ENCODE peak calls at places on chromosomes 12 and 14, in six cellular contexts. One of them, this sample, is unnamed. For H3K27me3 and H3K36me3, the result is how much of the 10 kb centered on the place peaks cover.

GRCh38 chr14:59055439-59056045 is 132.9 kb upstream of the DAAM1 start:
- DNase-seq in PC-9: no peak
- DNase-seq in GM23338: peak
- DNase-seq in GM23248: peak
- DNase-seq in HepG2: peak
- DNase-seq in breast epithelium: peak
- DNase-seq in this sample: no peak

GRCh38 chr14:70622111-70622712 is 19.5 kb upstream of the TTC9 start:
- DNase-seq in GM23338: peak
- DNase-seq in breast epithelium: no peak
- DNase-seq in GM23248: peak
- DNase-seq in PC-9: no peak
- DNase-seq in HepG2: peak
- DNase-seq in this sample: no peak

GRCh38 chr12:69933115-69933552 is 108.1 kb downstream of the MYRFL start:
- DNase-seq in breast epithelium: no peak
- DNase-seq in GM23248: no peak
- DNase-seq in PC-9: no peak
- DNase-seq in GM23338: peak
- DNase-seq in HepG2: no peak
- DNase-seq in this sample: no peak

GRCh38 chr14:96225745-96226151 is 21.1 kb downstream of the BDKRB2 start:
- DNase-seq in HepG2: peak
- DNase-seq in GM23338: peak
- DNase-seq in GM23248: peak
- DNase-seq in PC-9: peak
- DNase-seq in breast epithelium: no peak
- DNase-seq in this sample: peak

GRCh38 chr14:51552275-51552674 is 99.4 kb upstream of the FRMD6 start:
- DNase-seq in GM23338: peak
- DNase-seq in breast epithelium: no peak
- DNase-seq in HepG2: no peak
- DNase-seq in GM23248: no peak
- DNase-seq in PC-9: no peak
- DNase-seq in this sample: no peak

GRCh38 chr14:96086574-96087077 is 47.5 kb downstream of the C14orf132 start:
- DNase-seq in HepG2: no peak
- DNase-seq in GM23338: no peak
- DNase-seq in breast epithelium: no peak
- DNase-seq in PC-9: peak
- DNase-seq in GM23248: peak
- DNase-seq in this sample: no peak

GRCh38 chr12:24561882-24562760 is 386.8 kb downstream of the BCAT1 start:
- DNase-seq in breast epithelium: no peak
- DNase-seq in GM23338: peak
- DNase-seq in PC-9: no peak
- DNase-seq in HepG2: no peak
- DNase-seq in GM23248: peak
- DNase-seq in this sample: no peak

GRCh38 chr12:107429006-107429698 is 256.4 kb upstream of the PWP1 start:
- DNase-seq in breast epithelium: peak
- DNase-seq in GM23338: no peak
- DNase-seq in PC-9: peak
- DNase-seq in GM23248: no peak
- DNase-seq in HepG2: no peak
- DNase-seq in this sample: no peak

GRCh38 chr12:101599311-101599710 is 4.5 kb downstream of the MYBPC1 start:
- DNase-seq in PC-9: peak
- DNase-seq in HepG2: peak
- DNase-seq in GM23338: no peak
- DNase-seq in GM23248: no peak
- DNase-seq in breast epithelium: no peak
- DNase-seq in this sample: no peak

GRCh38 chr12:94813314-94813713 is 163.0 kb upstream of the TMCC3 start:
- DNase-seq in GM23338: peak
- DNase-seq in breast epithelium: no peak
- DNase-seq in HepG2: no peak
- DNase-seq in PC-9: no peak
- DNase-seq in GM23248: peak
- DNase-seq in this sample: no peak

GRCh38 chr12:39230086-39230485 is 212.8 kb downstream of the KIF21A start:
- DNase-seq in GM23338: no peak
- DNase-seq in PC-9: no peak
- DNase-seq in breast epithelium: no peak
- DNase-seq in GM23248: no peak
- DNase-seq in HepG2: no peak
- DNase-seq in this sample: no peak

GRCh38 chr14:52080171-52080800 is 11.4 kb upstream of the NID2 start:
- DNase-seq in GM23248: peak
- DNase-seq in breast epithelium: no peak
- DNase-seq in HepG2: no peak
- DNase-seq in PC-9: peak
- DNase-seq in GM23338: no peak
- DNase-seq in this sample: peak

GRCh38 chr14:105914738-105915385 is 388.5 kb downstream of the TMEM121 start:
- DNase-seq in breast epithelium: no peak
- DNase-seq in PC-9: no peak
- DNase-seq in GM23338: no peak
- DNase-seq in GM23248: no peak
- DNase-seq in HepG2: no peak
- DNase-seq in this sample: no peak

GRCh38 chr12:49039421-49040363 is 20.9 kb downstream of the KMT2D start:
- DNase-seq in GM23338: no peak
- DNase-seq in GM23248: no peak
- DNase-seq in HepG2: no peak
- DNase-seq in breast epithelium: no peak
- DNase-seq in PC-9: no peak
- DNase-seq in this sample: no peak

GRCh38 chr12:99444859-99445316 is 202.7 kb upstream of the GARIN6 start:
- DNase-seq in GM23248: peak
- DNase-seq in GM23338: no peak
- DNase-seq in breast epithelium: no peak
- DNase-seq in PC-9: no peak
- DNase-seq in HepG2: no peak
- DNase-seq in this sample: no peak

GRCh38 chr12:106247731-106248176 is at the start of gene CKAP4:
- DNase-seq in breast epithelium: peak
- DNase-seq in GM23338: peak
- DNase-seq in GM23248: peak
- DNase-seq in PC-9: peak
- DNase-seq in HepG2: peak
- DNase-seq in this sample: no peak
- H3K27me3 ChIP-seq in breast epithelium: under half
- H3K27me3 ChIP-seq in GM23338: under half
- H3K27me3 ChIP-seq in GM23248: under half
- H3K27me3 ChIP-seq in PC-9: under half
- H3K27me3 ChIP-seq in HepG2: under half
- H3K27me3 ChIP-seq in this sample: under half

GRCh38 chr12:50087995-50088394 is 2.9 kb downstream of the SMARCD1 start:
- DNase-seq in HepG2: peak
- DNase-seq in breast epithelium: no peak
- DNase-seq in GM23248: peak
- DNase-seq in PC-9: no peak
- DNase-seq in GM23338: no peak
- DNase-seq in this sample: no peak

GRCh38 chr12:50085615-50085928 is 430 bp downstream of the SMARCD1 start:
- DNase-seq in HepG2: no peak
- DNase-seq in GM23338: no peak
- DNase-seq in breast epithelium: no peak
- DNase-seq in GM23248: peak
- DNase-seq in PC-9: no peak
- DNase-seq in this sample: no peak

GRCh38 chr12:50084775-50085614 is at the start of gene SMARCD1:
- DNase-seq in GM23338: peak
- DNase-seq in PC-9: peak
- DNase-seq in GM23248: peak
- DNase-seq in HepG2: peak
- DNase-seq in breast epithelium: peak
- DNase-seq in this sample: peak

GRCh38 chr12:50087159-50087558 is 2.0 kb downstream of the SMARCD1 start:
- DNase-seq in GM23248: no peak
- DNase-seq in GM23338: no peak
- DNase-seq in HepG2: no peak
- DNase-seq in breast epithelium: no peak
- DNase-seq in PC-9: no peak
- DNase-seq in this sample: no peak

DNA sequence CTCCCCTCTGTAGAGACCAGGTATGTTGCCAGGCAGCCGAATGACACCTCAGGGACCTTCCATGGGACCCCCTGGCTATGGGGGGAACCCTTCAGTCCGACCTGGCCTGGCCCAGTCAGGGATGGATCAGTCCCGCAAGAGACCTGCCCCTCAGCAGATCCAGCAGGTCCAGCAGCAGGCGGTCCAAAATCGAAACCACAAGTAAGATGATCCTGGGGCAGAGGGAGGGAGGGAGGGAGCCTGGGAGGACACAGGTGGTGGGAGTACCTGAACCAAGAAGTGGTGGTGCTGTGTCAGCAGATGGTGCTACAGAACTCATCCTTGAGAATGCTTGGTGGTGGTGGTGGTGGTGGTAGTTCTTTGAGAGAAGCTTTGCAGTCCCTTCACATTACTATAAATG is 1.0 kb downstream of the SMARCD1 start:
- DNase-seq in GM23248: no peak
- DNase-seq in breast epithelium: no peak
- DNase-seq in PC-9: no peak
- DNase-seq in HepG2: no peak
- DNase-seq in GM23338: no peak
- DNase-seq in this sample: no peak
- H3K4me3 ChIP-seq in GM23248: peak
- H3K4me3 ChIP-seq in breast epithelium: peak
- H3K4me3 ChIP-seq in PC-9: peak
- H3K4me3 ChIP-seq in HepG2: peak
- H3K4me3 ChIP-seq in GM23338: peak
- H3K4me3 ChIP-seq in this sample: peak

GRCh38 chr12:31970199-31970598 is 11.0 kb downstream of the RESF1 start:
- DNase-seq in breast epithelium: no peak
- DNase-seq in GM23248: no peak
- DNase-seq in HepG2: peak
- DNase-seq in GM23338: no peak
- DNase-seq in PC-9: peak
- DNase-seq in this sample: no peak
- H3K36me3 ChIP-seq in breast epithelium: under half
- H3K36me3 ChIP-seq in GM23248: under half
- H3K36me3 ChIP-seq in HepG2: under half
- H3K36me3 ChIP-seq in GM23338: under half
- H3K36me3 ChIP-seq in PC-9: under half
- H3K36me3 ChIP-seq in this sample: under half

GRCh38 chr12:75865315-75865714 is 166.3 kb downstream of the PHLDA1 start:
- DNase-seq in HepG2: no peak
- DNase-seq in PC-9: no peak
- DNase-seq in breast epithelium: no peak
- DNase-seq in GM23248: no peak
- DNase-seq in GM23338: no peak
- DNase-seq in this sample: no peak

GRCh38 chr12:75874456-75874855 is 157.1 kb downstream of the PHLDA1 start:
- DNase-seq in breast epithelium: no peak
- DNase-seq in GM23338: no peak
- DNase-seq in GM23248: no peak
- DNase-seq in HepG2: no peak
- DNase-seq in PC-9: no peak
- DNase-seq in this sample: no peak

GRCh38 chr12:75868501-75868900 is 163.1 kb downstream of the PHLDA1 start:
- DNase-seq in HepG2: no peak
- DNase-seq in breast epithelium: no peak
- DNase-seq in GM23338: no peak
- DNase-seq in PC-9: no peak
- DNase-seq in GM23248: no peak
- DNase-seq in this sample: no peak

GRCh38 chr12:75872762-75873161 is 158.8 kb downstream of the PHLDA1 start:
- DNase-seq in GM23338: no peak
- DNase-seq in GM23248: no peak
- DNase-seq in breast epithelium: no peak
- DNase-seq in PC-9: no peak
- DNase-seq in HepG2: peak
- DNase-seq in this sample: no peak

GRCh38 chr12:75870878-75871277 is 160.7 kb downstream of the PHLDA1 start:
- DNase-seq in GM23248: peak
- DNase-seq in breast epithelium: no peak
- DNase-seq in PC-9: no peak
- DNase-seq in GM23338: no peak
- DNase-seq in HepG2: no peak
- DNase-seq in this sample: no peak
- H3K27me3 ChIP-seq in GM23248: under half
- H3K27me3 ChIP-seq in breast epithelium: under half
- H3K27me3 ChIP-seq in PC-9: under half
- H3K27me3 ChIP-seq in GM23338: under half
- H3K27me3 ChIP-seq in HepG2: under half
- H3K27me3 ChIP-seq in this sample: under half

DNA sequence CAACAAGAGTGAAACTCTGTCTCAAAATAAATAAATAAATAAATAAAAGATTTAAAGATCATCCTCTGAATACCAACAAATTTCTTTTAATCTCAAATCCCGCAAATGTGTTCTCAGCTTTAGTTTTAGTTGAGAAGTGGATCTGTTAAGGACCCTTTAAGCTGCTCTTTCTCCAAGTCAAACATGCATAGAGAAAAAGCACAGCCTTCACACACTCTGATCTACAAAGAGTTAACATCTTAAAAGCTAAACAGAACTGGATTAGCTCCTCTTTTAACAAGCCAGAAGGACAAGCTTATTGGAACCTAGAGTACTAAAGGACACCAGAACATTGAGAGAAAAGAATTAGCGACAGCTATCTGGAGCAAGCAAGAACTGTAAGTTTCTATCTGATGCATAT is at the start of gene RPGRIP1:
- DNase-seq in PC-9: no peak
- DNase-seq in breast epithelium: no peak
- DNase-seq in GM23338: no peak
- DNase-seq in GM23248: no peak
- DNase-seq in HepG2: no peak
- DNase-seq in this sample: no peak
- H3K4me3 ChIP-seq in PC-9: no peak
- H3K4me3 ChIP-seq in breast epithelium: no peak
- H3K4me3 ChIP-seq in GM23338: no peak
- H3K4me3 ChIP-seq in GM23248: no peak
- H3K4me3 ChIP-seq in HepG2: no peak
- H3K4me3 ChIP-seq in this sample: no peak

GRCh38 chr14:103519043-103519836 is 3.4 kb downstream of the CKB start:
- DNase-seq in GM23248: peak
- DNase-seq in breast epithelium: no peak
- DNase-seq in HepG2: no peak
- DNase-seq in PC-9: no peak
- DNase-seq in GM23338: no peak
- DNase-seq in this sample: no peak

GRCh38 chr14:103519837-103520212 is 2.8 kb downstream of the CKB start:
- DNase-seq in GM23338: no peak
- DNase-seq in HepG2: no peak
- DNase-seq in GM23248: peak
- DNase-seq in breast epithelium: no peak
- DNase-seq in PC-9: no peak
- DNase-seq in this sample: no peak

GRCh38 chr14:103520657-103521437 is 1.8 kb downstream of the CKB start:
- DNase-seq in HepG2: no peak
- DNase-seq in GM23338: peak
- DNase-seq in breast epithelium: peak
- DNase-seq in PC-9: peak
- DNase-seq in GM23248: peak
- DNase-seq in this sample: no peak

GRCh38 chr14:103521438-103521961 is 1.1 kb downstream of the CKB start:
- DNase-seq in GM23248: peak
- DNase-seq in HepG2: no peak
- DNase-seq in PC-9: no peak
- DNase-seq in GM23338: no peak
- DNase-seq in breast epithelium: no peak
- DNase-seq in this sample: no peak

GRCh38 chr14:103520269-103520656 is 2.4 kb downstream of the CKB start:
- DNase-seq in breast epithelium: no peak
- DNase-seq in HepG2: no peak
- DNase-seq in PC-9: no peak
- DNase-seq in GM23248: no peak
- DNase-seq in GM23338: no peak
- DNase-seq in this sample: no peak
- H3K36me3 ChIP-seq in breast epithelium: under half
- H3K36me3 ChIP-seq in HepG2: under half
- H3K36me3 ChIP-seq in PC-9: under half
- H3K36me3 ChIP-seq in GM23248: under half
- H3K36me3 ChIP-seq in GM23338: under half
- H3K36me3 ChIP-seq in this sample: under half